ENCODE peak calls at places on chromosomes 12 and 14, in six cellular contexts. I is nucleus accumbens, R is activated gamma-delta T cell, N is tibial nerve, Y is lower leg skin, H is DMS153. J is an unnamed sample.

GRCh38 chr14:105421723-105422615 is 2.3 kb downstream of the MTA1 start:
- DNase-seq in I (no peak), R (no peak), N (no peak), Y (peak), H (no peak), J (no peak)

GRCh38 chr14:22427771-22428228 is 161.2 kb downstream of the DAD1 start:
- DNase-seq in I (no peak), R (no peak), N (peak), Y (no peak), H (no peak), J (no peak)

GRCh38 chr12:51976376-51977160 is 25.1 kb downstream of the ACVR1B start:
- DNase-seq in I (no peak), R (no peak), N (no peak), Y (no peak), H (no peak), J (no peak)

GRCh38 chr14:49621114-49621881 is 699 bp downstream of the MGAT2 start:
- DNase-seq in I (no peak), R (peak), N (peak), Y (peak), H (peak), J (peak)

GRCh38 chr12:1474059-1474537 is 120.3 kb downstream of the FBXL14 start:
- DNase-seq in I (no peak), R (no peak), N (no peak), Y (no peak), H (peak), J (no peak)

GRCh38 chr14:22977684-22978486 is 4.5 kb downstream of the AJUBA start:
- DNase-seq in I (no peak), R (no peak), N (no peak), Y (peak), H (no peak), J (peak)

GRCh38 chr12:79451365-79451764 is 239.4 kb downstream of the PAWR start:
- DNase-seq in I (no peak), R (no peak), N (no peak), Y (no peak), H (no peak), J (no peak)

GRCh38 chr14:89466939-89467338 is 49.9 kb upstream of the FOXN3 start:
- DNase-seq in I (no peak), R (no peak), N (no peak), Y (peak), H (no peak), J (no peak)

GRCh38 chr12:6538420-6539275 is 4.3 kb downstream of the GAPDH start:
- DNase-seq in I (no peak), R (no peak), N (no peak), Y (no peak), H (no peak), J (peak)

GRCh38 chr14:33848706-33849454 is 102.0 kb downstream of the EGLN3 start:
- DNase-seq in I (peak), R (no peak), N (no peak), Y (no peak), H (peak), J (peak)

GRCh38 chr12:102964872-102965271 is 7.4 kb downstream of the ASCL1 start:
- DNase-seq in I (no peak), R (no peak), N (no peak), Y (no peak), H (peak), J (no peak)

GRCh38 chr12:126588586-126589249 is 1523.5 kb downstream of the AACS start:
- DNase-seq in I (no peak), R (no peak), N (no peak), Y (no peak), H (no peak), J (no peak)

GRCh38 chr12:68804654-68805591 is 3.1 kb upstream of the MDM2 start:
- DNase-seq in I (no peak), R (no peak), N (no peak), Y (peak), H (no peak), J (no peak)

GRCh38 chr12:52081263-52081733 is 1.8 kb downstream of the SMIM41 start:
- DNase-seq in I (no peak), R (no peak), N (no peak), Y (no peak), H (no peak), J (peak)

GRCh38 chr12:2876431-2877046 is 435 bp downstream of the FOXM1 start:
- DNase-seq in I (no peak), R (no peak), N (no peak), Y (no peak), H (no peak), J (peak)

GRCh38 chr14:36747411-36748184 is 85.9 kb downstream of the PAX9 start:
- DNase-seq in I (no peak), R (no peak), N (no peak), Y (no peak), H (no peak), J (peak)

GRCh38 chr14:25350802-25351201 is 300.9 kb upstream of the STXBP6 start:
- DNase-seq in I (no peak), R (no peak), N (no peak), Y (no peak), H (no peak), J (no peak)

GRCh38 chr14:68219407-68219806 is 399.8 kb downstream of the RAD51B start:
- DNase-seq in I (no peak), R (no peak), N (no peak), Y (no peak), H (no peak), J (no peak)

GRCh38 chr14:102831163-102831804 is 54.0 kb downstream of the TRAF3 start:
- DNase-seq in I (no peak), R (no peak), N (no peak), Y (no peak), H (no peak), J (no peak)

GRCh38 chr14:76546426-76547221 is 170.7 kb downstream of the ESRRB start:
- DNase-seq in I (no peak), R (no peak), N (no peak), Y (no peak), H (peak), J (peak)

GRCh38 chr12:79424109-79424721 is 266.5 kb downstream of the PAWR start:
- DNase-seq in I (no peak), R (no peak), N (no peak), Y (no peak), H (peak), J (no peak)

GRCh38 chr12:78636253-78636855 is 228.2 kb upstream of the SYT1 start:
- DNase-seq in I (no peak), R (no peak), N (no peak), Y (no peak), H (no peak), J (no peak)

GRCh38 chr14:61523751-61524150 is 171.6 kb upstream of the HIF1A start:
- DNase-seq in I (no peak), R (no peak), N (no peak), Y (peak), H (no peak), J (no peak)

GRCh38 chr12:95396849-95397498 is 77.0 kb upstream of the METAP2 start:
- DNase-seq in I (no peak), R (no peak), N (no peak), Y (no peak), H (no peak), J (no peak)

GRCh38 chr14:103688906-103689902 is 26.0 kb downstream of the XRCC3 start:
- DNase-seq in I (peak), R (no peak), N (no peak), Y (no peak), H (no peak), J (no peak)

GRCh38 chr14:93081875-93082570 is 33.7 kb downstream of the ITPK1 start:
- DNase-seq in I (no peak), R (no peak), N (no peak), Y (no peak), H (no peak), J (no peak)

GRCh38 chr12:107917912-107918800 is 143.7 kb downstream of the ASCL4 start:
- DNase-seq in I (no peak), R (no peak), N (no peak), Y (no peak), H (peak), J (peak)

GRCh38 chr12:27305673-27306504 is 26.7 kb upstream of the BMAL2 start:
- DNase-seq in I (no peak), R (no peak), N (no peak), Y (no peak), H (no peak), J (peak)

GRCh38 chr12:108457006-108457733 is 57.9 kb upstream of the FICD start:
- DNase-seq in I (no peak), R (no peak), N (peak), Y (no peak), H (peak), J (peak)

GRCh38 chr14:64035143-64035542 is 182.3 kb downstream of the SYNE2 start:
- DNase-seq in I (no peak), R (no peak), N (no peak), Y (no peak), H (no peak), J (no peak)

GRCh38 chr12:105907982-105908381 is 230.8 kb downstream of the NUAK1 start:
- DNase-seq in I (no peak), R (no peak), N (no peak), Y (no peak), H (no peak), J (peak)

GRCh38 chr14:101380512-101380911 is 180.8 kb upstream of the DIO3 start:
- DNase-seq in I (no peak), R (no peak), N (no peak), Y (peak), H (no peak), J (no peak)

GRCh38 chr12:124833693-124834122 is 30.0 kb downstream of the SCARB1 start:
- DNase-seq in I (no peak), R (no peak), N (no peak), Y (peak), H (peak), J (no peak)

GRCh38 chr12:130965214-130965613 is 11.5 kb downstream of the ADGRD1 start:
- DNase-seq in I (no peak), R (no peak), N (no peak), Y (no peak), H (no peak), J (no peak)

GRCh38 chr14:104801284-104802119 is 601 bp downstream of the ZBTB42 start:
- DNase-seq in I (no peak), R (no peak), N (no peak), Y (no peak), H (no peak), J (no peak)

GRCh38 chr12:116532986-116533342 is 26.2 kb upstream of the MAP1LC3B2 start:
- DNase-seq in I (no peak), R (no peak), N (no peak), Y (peak), H (peak), J (no peak)

GRCh38 chr12:83945871-83946270 is 966.7 kb downstream of the SLC6A15 start:
- DNase-seq in I (no peak), R (no peak), N (no peak), Y (no peak), H (no peak), J (peak)

GRCh38 chr14:30553311-30553989 is 5.5 kb upstream of the G2E3 start:
- DNase-seq in I (no peak), R (no peak), N (no peak), Y (no peak), H (no peak), J (no peak)